ENCODE peak calls at places on chromosome 12, in ten cellular contexts. K, M, Y, F, O, X, C, R, A and S are unnamed samples.

GRCh38 chr12:131599214-131600159 is 111.4 kb upstream of the SFSWAP start:
- DNase-seq in K (no peak), M (no peak), Y (no peak), F (no peak), O (no peak), X (no peak), C (no peak), R (no peak), A (no peak), S (no peak)

GRCh38 chr12:43241971-43242370 is 310.0 kb downstream of the ADAMTS20 start:
- DNase-seq in K (no peak), M (no peak), Y (peak), F (no peak), O (no peak), X (no peak), C (no peak), R (no peak), A (no peak), S (no peak)

GRCh38 chr12:66648336-66648735 is 30.5 kb downstream of the GRIP1 start:
- DNase-seq in K (no peak), M (peak), Y (peak), F (no peak), O (no peak), X (no peak), C (no peak), R (peak), A (no peak), S (no peak)

GRCh38 chr12:1488908-1489381 is 105.4 kb downstream of the FBXL14 start:
- DNase-seq in K (no peak), M (peak), Y (peak), F (peak), O (no peak), X (no peak), C (no peak), R (no peak), A (no peak), S (no peak)

GRCh38 chr12:4292266-4293063 is 18.9 kb downstream of the CCND2 start:
- DNase-seq in K (no peak), M (no peak), Y (no peak), F (no peak), O (no peak), X (no peak), C (no peak), R (no peak), A (no peak), S (no peak)

GRCh38 chr12:3110579-3110978 is 33.4 kb downstream of the TSPAN9 start:
- DNase-seq in K (no peak), M (no peak), Y (no peak), F (no peak), O (no peak), X (no peak), C (no peak), R (no peak), A (no peak), S (no peak)

GRCh38 chr12:56836317-56836716 is 73.2 kb downstream of the HSD17B6 start:
- DNase-seq in K (peak), M (peak), Y (peak), F (no peak), O (peak), X (no peak), C (no peak), R (peak), A (no peak), S (peak)

GRCh38 chr12:66288121-66288520 is 14.2 kb upstream of the HELB start:
- DNase-seq in K (no peak), M (no peak), Y (no peak), F (peak), O (no peak), X (no peak), C (no peak), R (no peak), A (no peak), S (no peak)

GRCh38 chr12:112125250-112125999 is at the start of gene TRAFD1:
- DNase-seq in K (peak), M (peak), Y (peak), F (peak), O (peak), X (peak), C (peak), R (peak), A (peak), S (peak)

GRCh38 chr12:131072446-131073230 is 118.9 kb downstream of the ADGRD1 start:
- DNase-seq in K (no peak), M (no peak), Y (no peak), F (no peak), O (no peak), X (no peak), C (no peak), R (no peak), A (no peak), S (no peak)

GRCh38 chr12:101209319-101210302 is at the start of gene SLC5A8:
- DNase-seq in K (no peak), M (peak), Y (no peak), F (no peak), O (peak), X (no peak), C (no peak), R (peak), A (no peak), S (no peak)

GRCh38 chr12:51070004-51070403 is 13.4 kb downstream of the CSRNP2 start:
- DNase-seq in K (no peak), M (no peak), Y (no peak), F (no peak), O (no peak), X (no peak), C (no peak), R (no peak), A (peak), S (no peak)

GRCh38 chr12:7609480-7609879 is 56.2 kb downstream of the APOBEC1 start:
- DNase-seq in K (no peak), M (peak), Y (peak), F (no peak), O (no peak), X (no peak), C (no peak), R (no peak), A (no peak), S (peak)

GRCh38 chr12:22518067-22518719 is 26.1 kb downstream of the C2CD5 start:
- DNase-seq in K (peak), M (peak), Y (no peak), F (no peak), O (no peak), X (no peak), C (peak), R (peak), A (no peak), S (no peak)

GRCh38 chr12:124286946-124287345 is 7.9 kb upstream of the RFLNA start:
- DNase-seq in K (no peak), M (no peak), Y (no peak), F (no peak), O (no peak), X (no peak), C (no peak), R (no peak), A (no peak), S (no peak)

GRCh38 chr12:100248886-100249285 is 18.0 kb downstream of the DEPDC4 start:
- DNase-seq in K (no peak), M (peak), Y (no peak), F (no peak), O (no peak), X (no peak), C (no peak), R (no peak), A (no peak), S (no peak)

GRCh38 chr12:30286345-30286926 is 409.2 kb downstream of the IPO8 start:
- DNase-seq in K (no peak), M (peak), Y (peak), F (no peak), O (no peak), X (no peak), C (peak), R (peak), A (no peak), S (peak)

GRCh38 chr12:7188557-7189397 is 709 bp upstream of the PEX5 start:
- DNase-seq in K (peak), M (peak), Y (peak), F (peak), O (peak), X (peak), C (peak), R (peak), A (peak), S (peak)

GRCh38 chr12:51238037-51238509 is 553 bp upstream of the DAZAP2 start:
- DNase-seq in K (no peak), M (no peak), Y (no peak), F (peak), O (peak), X (no peak), C (no peak), R (peak), A (no peak), S (no peak)

GRCh38 chr12:122090759-122091535 is 12.4 kb downstream of the MLXIP start:
- DNase-seq in K (no peak), M (peak), Y (no peak), F (no peak), O (no peak), X (no peak), C (no peak), R (no peak), A (no peak), S (no peak)

GRCh38 chr12:86264451-86265328 is 8.5 kb upstream of the MGAT4C start:
- DNase-seq in K (peak), M (no peak), Y (no peak), F (no peak), O (peak), X (no peak), C (no peak), R (peak), A (no peak), S (no peak)

GRCh38 chr12:53328043-53328435 is 6.6 kb upstream of the AAAS start:
- DNase-seq in K (no peak), M (no peak), Y (no peak), F (no peak), O (no peak), X (no peak), C (no peak), R (no peak), A (no peak), S (no peak)

GRCh38 chr12:1972856-1973317 is 31.4 kb downstream of the DCP1B start:
- DNase-seq in K (peak), M (peak), Y (no peak), F (no peak), O (peak), X (no peak), C (no peak), R (no peak), A (no peak), S (no peak)

GRCh38 chr12:2654311-2654710 is 140.5 kb upstream of the FKBP4 start:
- DNase-seq in K (no peak), M (no peak), Y (no peak), F (no peak), O (no peak), X (no peak), C (no peak), R (no peak), A (no peak), S (no peak)

GRCh38 chr12:18955594-18955993 is 173.9 kb upstream of the PLEKHA5 start:
- DNase-seq in K (no peak), M (peak), Y (peak), F (no peak), O (no peak), X (no peak), C (no peak), R (no peak), A (no peak), S (no peak)

GRCh38 chr12:104695453-104696148 is 238.9 kb downstream of the CHST11 start:
- DNase-seq in K (no peak), M (peak), Y (peak), F (peak), O (no peak), X (no peak), C (no peak), R (peak), A (peak), S (no peak)

GRCh38 chr12:39966251-39966650 is 139.6 kb downstream of the SLC2A13 start:
- DNase-seq in K (no peak), M (no peak), Y (no peak), F (no peak), O (no peak), X (no peak), C (no peak), R (no peak), A (no peak), S (no peak)

GRCh38 chr12:57563358-57563757 is 13.5 kb downstream of the KIF5A start:
- DNase-seq in K (no peak), M (no peak), Y (no peak), F (no peak), O (no peak), X (no peak), C (no peak), R (no peak), A (no peak), S (no peak)

GRCh38 chr12:107580750-107581529 is 104.7 kb upstream of the PWP1 start:
- DNase-seq in K (no peak), M (no peak), Y (no peak), F (no peak), O (no peak), X (no peak), C (no peak), R (no peak), A (no peak), S (no peak)

GRCh38 chr12:99170026-99170425 is 477.5 kb upstream of the GARIN6 start:
- DNase-seq in K (no peak), M (no peak), Y (no peak), F (no peak), O (no peak), X (no peak), C (no peak), R (no peak), A (no peak), S (no peak)

GRCh38 chr12:120650249-120650690 is 9.8 kb downstream of the CABP1 start:
- DNase-seq in K (no peak), M (no peak), Y (no peak), F (no peak), O (no peak), X (no peak), C (no peak), R (no peak), A (no peak), S (no peak)

GRCh38 chr12:120199595-120200306 is 1.2 kb downstream of the RPLP0 start:
- DNase-seq in K (no peak), M (peak), Y (peak), F (no peak), O (no peak), X (no peak), C (no peak), R (peak), A (no peak), S (peak)

GRCh38 chr12:32273712-32274111 is 125.6 kb upstream of the FGD4 start:
- DNase-seq in K (peak), M (no peak), Y (no peak), F (peak), O (no peak), X (no peak), C (no peak), R (peak), A (no peak), S (no peak)

GRCh38 chr12:120445911-120446909 is at the start of the genes GATC and TRIAP1:
- DNase-seq in K (peak), M (peak), Y (peak), F (peak), O (peak), X (peak), C (peak), R (peak), A (peak), S (no peak)

GRCh38 chr12:64782181-64782580 is 23.0 kb upstream of the GNS start:
- DNase-seq in K (no peak), M (no peak), Y (no peak), F (no peak), O (no peak), X (no peak), C (no peak), R (no peak), A (no peak), S (no peak)

GRCh38 chr12:4203772-4204376 is 69.7 kb upstream of the CCND2 start:
- DNase-seq in K (no peak), M (no peak), Y (no peak), F (no peak), O (no peak), X (no peak), C (no peak), R (no peak), A (no peak), S (no peak)